ENCODE peak calls at places on chromosomes 16 and 17, in eight cellular contexts. One of them, this sample, is unnamed.

GRCh38 chr16:70651524-70651923 is 5.2 kb downstream of the IL34 start:
- DNase-seq in thyroid gland: no peak
- DNase-seq in nephron progenitor cell: no peak
- DNase-seq in A549: no peak
- DNase-seq in endodermal cell: no peak
- DNase-seq in breast epithelium: no peak
- DNase-seq in ascending aorta: no peak
- DNase-seq in AG04450: no peak
- DNase-seq in this sample: no peak

GRCh38 chr17:56893503-56893902 is 20.3 kb downstream of the TRIM25 start:
- DNase-seq in breast epithelium: no peak
- DNase-seq in endodermal cell: peak
- DNase-seq in A549: no peak
- DNase-seq in thyroid gland: no peak
- DNase-seq in nephron progenitor cell: no peak
- DNase-seq in ascending aorta: no peak
- DNase-seq in AG04450: no peak
- DNase-seq in this sample: no peak

GRCh38 chr17:64166876-64167275 is 36.9 kb upstream of the ERN1 start:
- DNase-seq in nephron progenitor cell: no peak
- DNase-seq in A549: no peak
- DNase-seq in ascending aorta: no peak
- DNase-seq in thyroid gland: no peak
- DNase-seq in AG04450: no peak
- DNase-seq in breast epithelium: no peak
- DNase-seq in endodermal cell: no peak
- DNase-seq in this sample: no peak

GRCh38 chr17:8628172-8628571 is 2.4 kb downstream of the MYH10 start:
- DNase-seq in AG04450: no peak
- DNase-seq in ascending aorta: no peak
- DNase-seq in nephron progenitor cell: no peak
- DNase-seq in endodermal cell: no peak
- DNase-seq in breast epithelium: no peak
- DNase-seq in A549: no peak
- DNase-seq in thyroid gland: no peak
- DNase-seq in this sample: no peak

GRCh38 chr16:86604436-86605220 is 26.3 kb downstream of the FOXL1 start:
- DNase-seq in ascending aorta: no peak
- DNase-seq in breast epithelium: peak
- DNase-seq in nephron progenitor cell: no peak
- DNase-seq in AG04450: no peak
- DNase-seq in thyroid gland: no peak
- DNase-seq in A549: no peak
- DNase-seq in endodermal cell: no peak
- DNase-seq in this sample: no peak

GRCh38 chr16:73405851-73406250 is 357.9 kb upstream of the ZFHX3 start:
- DNase-seq in endodermal cell: no peak
- DNase-seq in thyroid gland: no peak
- DNase-seq in AG04450: no peak
- DNase-seq in ascending aorta: no peak
- DNase-seq in breast epithelium: no peak
- DNase-seq in A549: no peak
- DNase-seq in nephron progenitor cell: no peak
- DNase-seq in this sample: no peak

GRCh38 chr16:12362482-12363458 is 386.2 kb downstream of the SNX29 start:
- DNase-seq in endodermal cell: no peak
- DNase-seq in nephron progenitor cell: peak
- DNase-seq in AG04450: no peak
- DNase-seq in A549: no peak
- DNase-seq in ascending aorta: no peak
- DNase-seq in thyroid gland: no peak
- DNase-seq in breast epithelium: no peak
- DNase-seq in this sample: no peak

GRCh38 chr17:67610061-67610460 is 107.7 kb upstream of the NOL11 start:
- DNase-seq in ascending aorta: no peak
- DNase-seq in thyroid gland: peak
- DNase-seq in breast epithelium: no peak
- DNase-seq in AG04450: no peak
- DNase-seq in nephron progenitor cell: no peak
- DNase-seq in endodermal cell: no peak
- DNase-seq in A549: no peak
- DNase-seq in this sample: no peak

GRCh38 chr17:67639997-67640396 is 77.7 kb upstream of the NOL11 start:
- DNase-seq in endodermal cell: no peak
- DNase-seq in nephron progenitor cell: no peak
- DNase-seq in A549: no peak
- DNase-seq in breast epithelium: no peak
- DNase-seq in AG04450: no peak
- DNase-seq in ascending aorta: no peak
- DNase-seq in thyroid gland: no peak
- DNase-seq in this sample: no peak

GRCh38 chr17:41004397-41004796 is 4.5 kb downstream of the KRTAP3-1 start:
- DNase-seq in breast epithelium: no peak
- DNase-seq in AG04450: no peak
- DNase-seq in ascending aorta: no peak
- DNase-seq in nephron progenitor cell: no peak
- DNase-seq in A549: no peak
- DNase-seq in thyroid gland: no peak
- DNase-seq in endodermal cell: peak
- DNase-seq in this sample: no peak

GRCh38 chr16:87169509-87169985 is 147.6 kb downstream of the C16orf95 start:
- DNase-seq in thyroid gland: no peak
- DNase-seq in ascending aorta: no peak
- DNase-seq in AG04450: peak
- DNase-seq in nephron progenitor cell: no peak
- DNase-seq in breast epithelium: no peak
- DNase-seq in endodermal cell: no peak
- DNase-seq in A549: no peak
- DNase-seq in this sample: no peak

GRCh38 chr17:7204828-7205461 is 14.7 kb downstream of the DLG4 start:
- DNase-seq in endodermal cell: peak
- DNase-seq in AG04450: peak
- DNase-seq in nephron progenitor cell: peak
- DNase-seq in breast epithelium: peak
- DNase-seq in thyroid gland: peak
- DNase-seq in ascending aorta: peak
- DNase-seq in A549: peak
- DNase-seq in this sample: peak

GRCh38 chr17:58306131-58306951 is 22.3 kb downstream of the TSPOAP1 start:
- DNase-seq in nephron progenitor cell: no peak
- DNase-seq in A549: no peak
- DNase-seq in ascending aorta: no peak
- DNase-seq in thyroid gland: no peak
- DNase-seq in endodermal cell: no peak
- DNase-seq in AG04450: no peak
- DNase-seq in breast epithelium: peak
- DNase-seq in this sample: no peak

GRCh38 chr16:30603945-30604315 is 6.3 kb downstream of the ZNF689 start:
- DNase-seq in endodermal cell: no peak
- DNase-seq in AG04450: no peak
- DNase-seq in A549: no peak
- DNase-seq in ascending aorta: no peak
- DNase-seq in breast epithelium: no peak
- DNase-seq in thyroid gland: no peak
- DNase-seq in nephron progenitor cell: no peak
- DNase-seq in this sample: no peak

GRCh38 chr17:32783602-32784001 is 93.3 kb downstream of the MYO1D start:
- DNase-seq in AG04450: peak
- DNase-seq in nephron progenitor cell: no peak
- DNase-seq in ascending aorta: no peak
- DNase-seq in thyroid gland: no peak
- DNase-seq in breast epithelium: no peak
- DNase-seq in A549: peak
- DNase-seq in endodermal cell: no peak
- DNase-seq in this sample: no peak

GRCh38 chr16:5850632-5851175 is 753.1 kb upstream of the EEF2KMT start:
- DNase-seq in A549: no peak
- DNase-seq in nephron progenitor cell: no peak
- DNase-seq in ascending aorta: no peak
- DNase-seq in thyroid gland: no peak
- DNase-seq in AG04450: no peak
- DNase-seq in endodermal cell: no peak
- DNase-seq in breast epithelium: no peak
- DNase-seq in this sample: no peak

GRCh38 chr16:31352344-31353115 is 2.4 kb upstream of the ITGAX start:
- DNase-seq in breast epithelium: no peak
- DNase-seq in nephron progenitor cell: no peak
- DNase-seq in endodermal cell: no peak
- DNase-seq in thyroid gland: no peak
- DNase-seq in AG04450: no peak
- DNase-seq in ascending aorta: no peak
- DNase-seq in A549: no peak
- DNase-seq in this sample: no peak

GRCh38 chr16:2799205-2799851 is 1.1 kb downstream of the PRSS41 start:
- DNase-seq in AG04450: no peak
- DNase-seq in thyroid gland: no peak
- DNase-seq in breast epithelium: no peak
- DNase-seq in nephron progenitor cell: no peak
- DNase-seq in A549: no peak
- DNase-seq in endodermal cell: peak
- DNase-seq in ascending aorta: no peak
- DNase-seq in this sample: no peak

GRCh38 chr16:81879625-81880024 is 100.5 kb downstream of the PLCG2 start:
- DNase-seq in endodermal cell: peak
- DNase-seq in A549: no peak
- DNase-seq in breast epithelium: no peak
- DNase-seq in thyroid gland: no peak
- DNase-seq in ascending aorta: no peak
- DNase-seq in AG04450: no peak
- DNase-seq in nephron progenitor cell: no peak
- DNase-seq in this sample: no peak

GRCh38 chr17:30263552-30264333 is 28.0 kb downstream of the BLMH start:
- DNase-seq in nephron progenitor cell: no peak
- DNase-seq in AG04450: no peak
- DNase-seq in A549: peak
- DNase-seq in thyroid gland: no peak
- DNase-seq in endodermal cell: no peak
- DNase-seq in breast epithelium: no peak
- DNase-seq in ascending aorta: no peak
- DNase-seq in this sample: no peak

DNA sequence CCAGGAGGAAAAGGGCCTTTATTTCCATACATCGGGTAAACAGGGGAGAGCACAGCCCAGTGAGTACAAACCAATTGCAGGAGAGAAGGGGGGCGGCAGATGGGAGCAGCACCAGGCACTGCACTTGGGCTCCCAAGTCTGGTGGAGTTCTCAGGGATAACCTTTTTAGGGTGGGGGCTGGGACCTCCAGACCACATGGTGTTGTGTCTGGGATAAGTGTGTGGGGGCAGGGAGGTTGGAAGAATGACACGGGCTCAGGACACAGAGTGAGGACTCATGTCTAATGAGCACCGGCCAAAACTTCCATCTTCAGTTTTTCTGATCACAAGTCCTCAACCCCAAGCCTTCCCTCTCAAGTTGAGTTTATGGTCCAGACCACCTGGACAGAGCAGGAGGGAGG is 30.6 kb downstream of the PIPOX start:
- DNase-seq in AG04450: no peak
- DNase-seq in A549: no peak
- DNase-seq in endodermal cell: no peak
- DNase-seq in ascending aorta: no peak
- DNase-seq in nephron progenitor cell: no peak
- DNase-seq in breast epithelium: no peak
- DNase-seq in thyroid gland: no peak
- DNase-seq in this sample: no peak
- TF ChIP-seq CTCF in AG04450: no peak
- TF ChIP-seq CTCF in A549: no peak
- TF ChIP-seq CTCF in endodermal cell: no peak
- TF ChIP-seq CTCF in ascending aorta: no peak
- TF ChIP-seq CTCF in nephron progenitor cell: no peak
- TF ChIP-seq CTCF in breast epithelium: no peak
- TF ChIP-seq CTCF in thyroid gland: no peak
- TF ChIP-seq CTCF in this sample: no peak

DNA sequence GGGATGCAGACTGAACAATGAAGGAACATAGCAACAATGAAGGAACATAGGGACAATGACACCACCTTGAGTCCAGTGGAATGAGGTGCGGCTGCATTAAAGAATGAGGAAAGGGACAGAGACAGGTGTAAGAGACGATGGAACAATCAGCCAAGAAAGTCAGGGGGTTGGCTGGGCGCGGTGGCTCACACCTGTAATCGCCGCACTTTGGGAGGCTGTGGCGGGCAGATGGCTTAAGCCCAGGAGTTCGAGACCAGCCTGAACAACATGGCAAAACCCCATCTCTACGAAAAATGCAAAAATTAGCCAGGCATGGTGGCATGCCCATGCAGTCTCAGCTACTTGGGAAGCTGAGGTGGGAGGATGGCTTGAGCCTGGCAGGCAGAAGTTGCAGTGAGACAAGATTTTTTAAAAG is 13.6 kb upstream of the CBFB start:
- DNase-seq in ascending aorta: no peak
- DNase-seq in A549: peak
- DNase-seq in endodermal cell: no peak
- DNase-seq in nephron progenitor cell: no peak
- DNase-seq in thyroid gland: no peak
- DNase-seq in breast epithelium: no peak
- DNase-seq in AG04450: no peak
- DNase-seq in this sample: no peak
- TF ChIP-seq CTCF in ascending aorta: no peak
- TF ChIP-seq CTCF in A549: peak
- TF ChIP-seq CTCF in endodermal cell: peak
- TF ChIP-seq CTCF in nephron progenitor cell: no peak
- TF ChIP-seq CTCF in thyroid gland: peak
- TF ChIP-seq CTCF in breast epithelium: no peak
- TF ChIP-seq CTCF in AG04450: no peak
- TF ChIP-seq CTCF in this sample: no peak

DNA sequence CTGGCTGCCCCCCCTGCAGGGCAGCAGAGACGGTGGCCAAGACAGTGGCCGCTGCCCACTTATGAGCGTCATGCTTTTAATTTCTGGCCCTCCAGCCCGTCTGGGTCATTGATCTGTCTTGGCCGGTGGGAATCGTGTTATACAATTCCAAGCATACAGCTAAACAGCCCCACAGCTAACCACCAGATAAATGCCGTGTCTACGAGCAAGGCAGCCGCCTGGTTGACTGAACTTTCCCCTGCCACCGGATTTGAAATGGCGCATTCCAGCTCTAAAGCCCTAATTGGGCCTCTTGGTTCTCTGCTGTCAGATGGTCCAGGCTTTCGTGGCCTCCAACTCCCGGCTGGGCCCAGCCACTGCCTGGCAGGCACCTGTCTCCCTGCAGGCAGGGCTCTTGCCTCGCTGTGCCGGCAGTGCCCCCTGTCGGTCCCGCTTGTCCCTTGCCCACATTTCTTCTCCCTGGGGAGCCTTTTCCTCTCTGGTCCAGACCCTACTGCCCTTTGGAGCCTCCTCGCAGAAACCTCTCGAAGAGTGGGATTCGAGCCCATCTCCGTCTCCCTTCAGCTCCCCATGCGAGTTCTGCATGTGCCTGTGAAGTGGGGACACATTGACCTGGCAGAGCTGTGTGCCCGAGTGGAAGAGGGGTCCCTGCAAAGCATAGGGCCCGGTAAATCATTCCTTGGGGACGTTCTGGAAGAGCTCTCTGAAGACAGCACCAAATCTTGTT is 1.8 kb upstream of the RBFOX3 start:
- DNase-seq in AG04450: no peak
- DNase-seq in nephron progenitor cell: peak
- DNase-seq in breast epithelium: no peak
- DNase-seq in thyroid gland: peak
- DNase-seq in A549: peak
- DNase-seq in ascending aorta: no peak
- DNase-seq in endodermal cell: peak
- DNase-seq in this sample: no peak
- TF ChIP-seq CTCF in AG04450: peak
- TF ChIP-seq CTCF in nephron progenitor cell: peak
- TF ChIP-seq CTCF in breast epithelium: no peak
- TF ChIP-seq CTCF in thyroid gland: no peak
- TF ChIP-seq CTCF in A549: peak
- TF ChIP-seq CTCF in ascending aorta: no peak
- TF ChIP-seq CTCF in endodermal cell: peak
- TF ChIP-seq CTCF in this sample: no peak

GRCh38 chr16:80684906-80685305 is 119.5 kb downstream of the CDYL2 start:
- DNase-seq in A549: no peak
- DNase-seq in thyroid gland: no peak
- DNase-seq in breast epithelium: no peak
- DNase-seq in nephron progenitor cell: no peak
- DNase-seq in ascending aorta: no peak
- DNase-seq in endodermal cell: no peak
- DNase-seq in AG04450: no peak
- DNase-seq in this sample: no peak
- TF ChIP-seq CTCF in A549: no peak
- TF ChIP-seq CTCF in thyroid gland: no peak
- TF ChIP-seq CTCF in breast epithelium: no peak
- TF ChIP-seq CTCF in nephron progenitor cell: no peak
- TF ChIP-seq CTCF in ascending aorta: no peak
- TF ChIP-seq CTCF in endodermal cell: no peak
- TF ChIP-seq CTCF in AG04450: no peak
- TF ChIP-seq CTCF in this sample: no peak